ENCODE peak calls at places on chromosomes 12 and 14, in nine cellular contexts. F is Peyer's patch, B is NCI-H187 treated with DMSO at 0.1 percent for 48 hours, M is prostate gland, L is ovary, C is astrocyte of the hippocampus, U is OCI-LY7, W is left ventricle myocardium superior, E is pancreas. G is an unnamed sample.

GRCh38 chr14:23160924-23161522 is 22.4 kb downstream of the SLC7A8 start:
- DNase-seq in W (peak; percentile 37), L (peak; percentile 71), E (peak; percentile 61), F (no peak), C (peak; percentile 77), M (peak; percentile 49), B (no peak), U (no peak), G (peak; percentile 65)

GRCh38 chr14:50955373-50956043 is 11.2 kb upstream of the PYGL start:
- DNase-seq in E (no peak), M (peak; percentile 66), U (peak; percentile 25), F (no peak), B (no peak), C (peak; percentile 84), W (peak; percentile 63), L (no peak), G (peak; percentile 23)

GRCh38 chr12:59055204-59055839 is 135.0 kb upstream of the LRIG3 start:
- DNase-seq in B (no peak), W (no peak), U (no peak), M (no peak), F (no peak), C (peak; percentile 59), E (no peak), L (no peak), G (no peak)

GRCh38 chr12:3698218-3698974 is 54.5 kb downstream of the CRACR2A start:
- DNase-seq in W (no peak), E (no peak), L (peak; percentile 40), M (peak; percentile 59), B (peak; percentile 96), C (peak; percentile 57), F (no peak), U (no peak), G (peak; percentile 48)

GRCh38 chr14:106826833-106827369 is 1300.5 kb downstream of the TMEM121 start:
- DNase-seq in W (no peak), C (no peak), E (no peak), F (no peak), B (no peak), L (no peak), M (no peak), U (no peak), G (no peak)

GRCh38 chr12:8078400-8078799 is 3.7 kb upstream of the NECAP1 start:
- DNase-seq in M (no peak), B (no peak), W (no peak), E (no peak), U (peak; percentile 66), C (peak; percentile 80), L (no peak), F (peak; percentile 38), G (peak; percentile 62)

GRCh38 chr12:38508246-38508645 is 191.7 kb downstream of the ALG10B start:
- DNase-seq in F (no peak), W (no peak), C (no peak), B (no peak), U (no peak), M (no peak), E (no peak), L (no peak), G (peak; percentile 8)

GRCh38 chr14:77498120-77498979 is at the start of gene ISM2:
- DNase-seq in E (peak; percentile 23), C (peak; percentile 68), M (peak; percentile 21), W (peak; percentile 46), F (peak; percentile 17), U (no peak), L (peak; percentile 40), B (no peak), G (peak; percentile 80)

GRCh38 chr12:57101892-57102695 is 9.1 kb downstream of the STAT6 start:
- DNase-seq in F (no peak), W (no peak), L (peak; percentile 18), E (no peak), M (no peak), U (no peak), B (no peak), C (no peak), G (no peak)

GRCh38 chr12:57216931-57217871 is 607 bp downstream of the NXPH4 start:
- DNase-seq in M (no peak), B (no peak), L (no peak), C (no peak), E (no peak), U (peak; percentile 18), W (no peak), F (no peak), G (no peak)

GRCh38 chr12:90441431-90441830 is 513.5 kb downstream of the CCER1 start:
- DNase-seq in F (no peak), W (no peak), U (no peak), B (no peak), L (no peak), M (no peak), E (no peak), C (no peak), G (no peak)

GRCh38 chr12:90090929-90091651 is 382.5 kb upstream of the ATP2B1 start:
- DNase-seq in F (no peak), M (no peak), B (no peak), E (no peak), U (no peak), W (no peak), C (peak; percentile 86), L (peak; percentile 13), G (peak; percentile 76)

GRCh38 chr12:57389033-57389432 is 41.8 kb downstream of the R3HDM2 start:
- DNase-seq in L (no peak), C (peak; percentile 69), F (no peak), B (no peak), M (no peak), W (no peak), E (no peak), U (no peak), G (no peak)

GRCh38 chr14:82755923-82756322 is 1222.3 kb upstream of the SEL1L start:
- DNase-seq in U (no peak), B (no peak), L (no peak), C (peak; percentile 6), E (no peak), M (no peak), F (no peak), W (no peak), G (no peak)

GRCh38 chr12:78759387-78759786 is 105.2 kb upstream of the SYT1 start:
- DNase-seq in M (no peak), E (no peak), B (no peak), F (no peak), C (peak; percentile 21), U (no peak), L (no peak), W (no peak), G (no peak)

GRCh38 chr12:20865873-20866272 is 55.4 kb downstream of the SLCO1B3 start:
- DNase-seq in M (no peak), E (no peak), B (peak; percentile 93), U (no peak), F (no peak), W (no peak), C (no peak), L (no peak), G (no peak)

GRCh38 chr12:79689477-79690155 is 1.1 kb downstream of the PAWR start:
- DNase-seq in M (peak; percentile 67), F (peak; percentile 44), B (no peak), U (peak; percentile 66), W (peak; percentile 54), C (peak; percentile 72), E (peak; percentile 46), L (peak; percentile 65), G (peak; percentile 71)

GRCh38 chr12:52146822-52147366 is 44.9 kb downstream of the KRT80 start:
- DNase-seq in C (no peak), L (no peak), M (no peak), E (no peak), B (no peak), U (no peak), W (no peak), F (no peak), G (no peak)

GRCh38 chr12:74685385-74685784 is 147.8 kb downstream of the ATXN7L3B start:
- DNase-seq in F (no peak), C (no peak), E (no peak), M (no peak), W (no peak), B (no peak), U (no peak), L (no peak), G (no peak)

GRCh38 chr14:33282181-33282580 is 343.5 kb downstream of the NPAS3 start:
- DNase-seq in F (no peak), W (no peak), M (no peak), B (no peak), L (no peak), E (no peak), C (peak; percentile 25), U (no peak), G (no peak)

GRCh38 chr12:39427360-39427808 is 15.5 kb downstream of the KIF21A start:
- DNase-seq in U (no peak), C (no peak), F (no peak), E (no peak), M (no peak), L (no peak), W (no peak), B (no peak), G (no peak)

GRCh38 chr12:32545413-32545970 is 133.6 kb upstream of the DNM1L start:
- DNase-seq in U (peak; percentile 50), M (no peak), L (no peak), B (no peak), C (no peak), E (no peak), F (no peak), W (no peak), G (no peak)

G was measured in neural progenitor cell.